ENCODE peak calls at places on chromosomes 4 and X, in seven cellular contexts. I, B, X, R, U, T and W are unnamed samples.

GRCh38 chrX:54786972-54787371 is 11.1 kb downstream of the ITIH6 start:
- DNase-seq in I (no peak), R (no peak), B (no peak), U (no peak), T (no peak), X (no peak), W (peak; percentile 76)

GRCh38 chrX:64792598-64793337 is 183.5 kb downstream of the ZC4H2 start:
- DNase-seq in X (no peak), B (no peak), I (no peak), R (no peak), U (no peak), T (peak; percentile 39), W (no peak)

GRCh38 chr4:37867102-37867501 is 23.8 kb upstream of the TBC1D1 start:
- DNase-seq in B (no peak), I (no peak), R (no peak), U (no peak), T (no peak), X (no peak), W (no peak)

GRCh38 chrX:20229155-20229554 is 37.6 kb downstream of the RPS6KA3 start:
- DNase-seq in R (no peak), I (no peak), X (no peak), U (no peak), T (no peak), B (no peak), W (no peak)

GRCh38 chr4:152004801-152005200 is 244.0 kb upstream of the GATB start:
- DNase-seq in I (no peak), B (no peak), U (no peak), R (no peak), T (no peak), X (no peak), W (no peak)

GRCh38 chr4:139501117-139501516 is 47.2 kb downstream of the RAB33B start:
- DNase-seq in R (no peak), X (no peak), B (no peak), T (no peak), U (no peak), I (no peak), W (no peak)

GRCh38 chrX:134714633-134715110 is 56.4 kb upstream of the PLAC1 start:
- DNase-seq in R (no peak), T (no peak), B (no peak), U (no peak), X (peak; percentile 13), I (no peak), W (no peak)

GRCh38 chr4:156913234-156913633 is 58.4 kb downstream of the PDGFC start:
- DNase-seq in R (no peak), B (no peak), T (no peak), U (no peak), I (no peak), X (no peak), W (no peak)

GRCh38 chrX:133090410-133090809 is 6.5 kb downstream of the USP26 start:
- DNase-seq in X (no peak), I (no peak), B (no peak), R (no peak), U (no peak), T (no peak), W (no peak)

GRCh38 chr4:40003986-40004385 is 26.3 kb upstream of the PDS5A start:
- DNase-seq in X (no peak), U (no peak), T (no peak), B (no peak), I (no peak), R (no peak), W (no peak)

GRCh38 chr4:110618091-110619000 is 4.5 kb downstream of the PITX2 start:
- DNase-seq in X (no peak), T (peak; percentile 74), B (no peak), U (no peak), I (no peak), R (no peak), W (no peak)

GRCh38 chrX:2676794-2677675 is 14.1 kb upstream of the CD99 start:
- DNase-seq in I (no peak), T (no peak), R (no peak), X (no peak), B (no peak), U (no peak), W (no peak)

GRCh38 chr4:88737304-88738015 is 39.8 kb upstream of the NAP1L5 start:
- DNase-seq in I (no peak), R (no peak), X (no peak), T (no peak), U (peak; percentile 13), B (no peak), W (peak; percentile 15)

GRCh38 chr4:140004580-140005314 is 149.2 kb downstream of the MAML3 start:
- DNase-seq in X (no peak), U (no peak), T (peak; percentile 67), I (peak; percentile 79), R (no peak), B (no peak), W (peak; percentile 17)

GRCh38 chr4:121226362-121226761 is 62.2 kb upstream of the TNIP3 start:
- DNase-seq in I (no peak), B (no peak), R (no peak), U (no peak), T (no peak), X (no peak), W (no peak)

GRCh38 chr4:36997727-36998126 is 246.8 kb upstream of the NWD2 start:
- DNase-seq in T (no peak), B (no peak), R (no peak), U (no peak), X (no peak), I (no peak), W (no peak)

GRCh38 chrX:85052207-85052606 is 48.5 kb downstream of the APOOL start:
- DNase-seq in B (no peak), R (no peak), I (no peak), U (no peak), X (no peak), T (no peak), W (no peak)

GRCh38 chr4:126939401-126939800 is 693.4 kb upstream of the INTU start:
- DNase-seq in B (no peak), I (no peak), R (no peak), X (no peak), U (no peak), T (no peak), W (no peak)

GRCh38 chr4:182642831-182643230 is 274.4 kb downstream of the DCTD start:
- DNase-seq in T (no peak), R (no peak), X (peak; percentile 9), U (no peak), B (no peak), I (peak; percentile 14), W (no peak)
- TF ChIP-seq JUND in T (no peak), R (no peak), X (no peak), U (no peak), B (no peak), I (no peak), W (no peak)

DNA sequence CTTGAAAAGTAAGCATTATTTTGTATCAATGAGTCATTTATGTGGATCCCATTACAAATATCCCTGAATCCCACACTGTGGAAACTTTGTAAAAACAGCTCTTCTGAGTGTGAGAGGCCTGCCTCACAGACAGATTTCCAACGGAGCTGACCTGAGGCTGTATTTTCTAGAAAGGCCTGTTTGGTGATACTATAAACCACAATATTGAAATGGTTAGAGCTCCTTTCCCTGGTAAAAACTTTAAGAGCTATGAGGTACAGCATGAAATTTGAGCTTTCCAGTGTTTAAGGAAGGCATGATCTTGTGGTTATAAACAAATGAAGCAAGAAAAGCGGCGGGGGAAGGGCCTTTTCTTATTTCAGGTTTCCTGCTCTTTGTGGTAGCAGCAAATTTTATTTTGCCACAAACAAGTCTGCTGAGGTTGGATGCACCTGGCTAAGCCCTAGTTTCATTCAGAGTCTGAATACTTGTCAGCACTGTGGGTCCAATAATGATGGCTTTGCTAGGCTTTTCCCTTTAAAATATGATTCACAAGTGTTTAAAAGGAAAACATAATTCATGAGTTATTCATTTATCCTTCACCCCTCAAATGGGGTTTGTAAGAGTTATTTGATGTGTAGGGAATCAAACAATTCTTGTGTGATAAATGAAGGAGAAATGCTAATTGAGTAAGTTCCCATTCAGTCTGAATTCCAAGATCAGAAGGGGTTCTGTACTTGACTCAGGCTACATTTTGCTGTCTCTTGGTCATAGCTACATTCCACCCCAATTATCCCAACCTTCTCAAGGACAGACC is 87.0 kb upstream of the ETNPPL start:
- DNase-seq in X (no peak), U (peak; percentile 13), I (no peak), R (no peak), T (no peak), B (no peak), W (no peak)
- TF ChIP-seq JUND in X (no peak), U (no peak), I (no peak), R (no peak), T (no peak), B (no peak), W (no peak)

DNA sequence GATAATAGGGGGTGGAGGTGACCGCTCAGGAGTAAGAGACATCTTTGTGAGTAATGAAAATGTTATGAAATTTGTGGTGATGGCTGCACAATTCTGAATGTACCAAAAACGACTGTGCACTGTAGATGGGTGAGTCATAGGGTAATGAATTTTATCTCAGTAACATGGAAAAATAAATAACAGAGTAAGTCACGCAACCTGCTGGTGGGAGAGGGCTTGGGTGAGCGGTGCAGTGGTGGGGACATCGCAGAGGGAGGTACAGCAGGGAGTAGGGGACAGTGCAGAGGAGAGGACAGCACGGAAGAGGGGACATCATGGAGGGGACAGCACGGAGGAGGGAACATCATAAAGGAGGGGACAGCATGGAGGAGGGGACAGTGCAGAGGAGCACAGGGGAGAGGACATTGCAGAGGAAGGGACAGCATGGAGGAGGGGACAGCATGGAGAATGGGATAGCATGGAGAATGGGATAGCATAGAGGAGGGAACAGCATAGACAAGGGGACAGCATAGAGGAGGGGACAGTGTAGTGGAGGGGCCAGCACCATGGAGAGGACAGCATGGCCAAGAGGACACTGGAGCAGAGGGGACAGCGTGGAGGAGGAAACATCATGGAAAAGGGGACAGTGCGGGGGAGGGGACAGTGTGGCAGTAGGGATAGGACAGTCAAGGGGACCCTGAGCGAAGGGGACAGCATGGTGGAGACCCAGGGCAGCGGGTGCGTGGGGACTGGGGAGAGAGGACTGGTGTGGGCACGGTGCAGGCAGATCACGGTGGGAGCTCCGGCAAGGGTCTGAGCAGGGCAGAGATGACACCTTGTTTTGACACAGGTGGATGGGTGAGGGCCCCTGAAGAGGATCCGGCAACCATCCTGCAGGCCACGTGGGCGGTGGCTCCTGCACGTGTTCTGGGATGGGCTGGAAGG is 68.5 kb upstream of the MXD4 start:
- DNase-seq in U (no peak), X (no peak), B (peak; percentile 40), R (no peak), I (no peak), T (no peak), W (no peak)
- TF ChIP-seq JUND in U (no peak), X (no peak), B (peak; percentile 78), R (peak; percentile 65), I (peak; percentile 61), T (no peak), W (no peak)

DNA sequence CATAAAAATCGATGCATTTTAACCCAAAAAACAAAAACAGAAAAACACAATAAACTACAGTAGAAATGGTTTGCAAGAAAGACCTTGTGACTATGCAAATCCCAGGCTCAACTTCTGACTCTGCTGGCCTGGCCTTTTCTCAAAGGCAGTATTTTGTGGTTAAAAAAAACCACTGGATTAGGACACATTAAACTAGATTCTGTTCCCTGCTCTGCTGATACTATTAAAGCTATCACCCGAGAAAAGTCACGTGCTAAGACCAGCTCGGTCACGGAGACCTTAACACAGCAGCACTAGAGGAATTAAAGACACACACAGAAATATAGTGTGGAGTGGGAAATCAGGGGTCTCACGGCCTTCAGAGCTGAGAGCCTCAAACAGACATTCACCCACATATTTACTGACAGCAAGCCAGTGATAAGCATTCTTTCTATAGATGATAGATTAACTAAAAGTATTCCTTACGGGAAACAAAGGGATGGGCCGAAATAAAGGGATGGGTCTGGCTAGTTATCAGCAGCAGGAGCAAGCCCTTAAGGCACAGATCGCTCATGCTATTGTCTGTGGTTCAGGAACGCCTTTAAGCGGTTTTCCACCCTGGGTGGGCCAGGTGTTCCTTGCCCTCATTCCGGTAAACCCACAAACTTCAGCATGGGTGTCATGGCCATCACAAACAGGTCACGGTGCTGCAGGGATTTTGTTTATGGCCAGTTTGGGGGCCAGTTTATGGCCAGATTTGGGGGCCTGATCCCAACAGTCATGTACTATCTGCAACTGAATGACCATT is 16.1 kb downstream of the CBR4 start:
- DNase-seq in I (no peak), U (no peak), X (no peak), T (no peak), R (no peak), B (no peak), W (no peak)
- TF ChIP-seq JUND in I (no peak), U (no peak), X (no peak), T (no peak), R (no peak), B (no peak), W (no peak)